ENCODE peak calls at places on chromosomes 5 and 9, in four cellular contexts. N is H9, H is neuronal stem cell, W is H1. P is an unnamed sample.

GRCh38 chr9:89903076-89903475 is 298.3 kb downstream of the GADD45G start:
- DNase-seq in N (peak; percentile 12), H (no peak), W (no peak), P (no peak)

GRCh38 chr5:136080483-136081180 is 51.8 kb downstream of the TGFBI start:
- DNase-seq in N (peak; percentile 87), H (peak; percentile 88), W (peak; percentile 72), P (peak; percentile 90)

GRCh38 chr5:172707285-172708182 is 63.5 kb downstream of the DUSP1 start:
- DNase-seq in N (peak; percentile 81), H (no peak), W (peak; percentile 71), P (peak; percentile 81)

GRCh38 chr5:88944751-88945507 is 61.9 kb upstream of the MEF2C start:
- DNase-seq in N (no peak), H (no peak), W (no peak), P (peak; percentile 85)

GRCh38 chr9:91812191-91812590 is 137.8 kb downstream of the ROR2 start:
- DNase-seq in N (no peak), H (no peak), W (peak; percentile 19), P (no peak)

GRCh38 chr9:134322781-134323241 is 3.4 kb upstream of the RXRA start:
- DNase-seq in N (no peak), H (no peak), W (no peak), P (no peak)

GRCh38 chr9:101342595-101342994 is 42.2 kb downstream of the BAAT start:
- DNase-seq in N (no peak), H (no peak), W (no peak), P (no peak)

GRCh38 chr9:98576354-98576753 is 132.4 kb downstream of the GABBR2 start:
- DNase-seq in N (no peak), H (no peak), W (no peak), P (no peak)

GRCh38 chr5:121758640-121759039 is 93.0 kb upstream of the FTMT start:
- DNase-seq in N (no peak), H (no peak), W (no peak), P (no peak)

GRCh38 chr5:134603059-134603458 is 29.6 kb downstream of the SAR1B start:
- DNase-seq in N (no peak), H (no peak), W (no peak), P (peak; percentile 31)

GRCh38 chr9:129232839-129233568 is 54.9 kb upstream of the IER5L start:
- DNase-seq in N (no peak), H (no peak), W (no peak), P (no peak)

GRCh38 chr5:177595026-177595585 is 3.1 kb downstream of the TMED9 start:
- DNase-seq in N (no peak), H (no peak), W (no peak), P (no peak)

GRCh38 chr5:59584858-59585846 is 308.4 kb downstream of the PDE4D start:
- DNase-seq in N (no peak), H (no peak), W (no peak), P (no peak)

GRCh38 chr9:19116391-19116790 is 10.9 kb downstream of the PLIN2 start:
- DNase-seq in N (no peak), H (no peak), W (no peak), P (peak; percentile 32)

GRCh38 chr9:136590788-136591187 is 44.9 kb upstream of the NOTCH1 start:
- DNase-seq in N (no peak), H (no peak), W (no peak), P (no peak)

GRCh38 chr9:136587145-136587943 is 41.5 kb upstream of the NOTCH1 start:
- DNase-seq in N (peak; percentile 87), H (no peak), W (peak; percentile 85), P (peak; percentile 80)

GRCh38 chr9:136587944-136588662 is 42.3 kb upstream of the NOTCH1 start:
- DNase-seq in N (peak; percentile 94), H (peak; percentile 77), W (peak; percentile 91), P (peak; percentile 53)

GRCh38 chr9:136589766-136590740 is 44.2 kb upstream of the NOTCH1 start:
- DNase-seq in N (no peak), H (no peak), W (no peak), P (no peak)

GRCh38 chr9:136588663-136589464 is 43.0 kb upstream of the NOTCH1 start:
- DNase-seq in N (no peak), H (no peak), W (no peak), P (no peak)
- H2BK12ac ChIP-seq in N (peak overlapping the region; percentile 9), H (peak overlapping the region; percentile 87), W (peak overlapping the region; percentile 92), P (peak overlapping the region; percentile 60)

GRCh38 chr5:142175461-142176142 is 67.0 kb downstream of the NDFIP1 start:
- DNase-seq in N (no peak), H (no peak), W (no peak), P (no peak)

GRCh38 chr5:142171270-142171669 is 62.7 kb downstream of the NDFIP1 start:
- DNase-seq in N (no peak), H (no peak), W (no peak), P (no peak)

GRCh38 chr5:142178651-142179050 is 70.1 kb downstream of the NDFIP1 start:
- DNase-seq in N (no peak), H (no peak), W (no peak), P (no peak)

GRCh38 chr5:142176255-142176654 is 67.7 kb downstream of the NDFIP1 start:
- DNase-seq in N (no peak), H (no peak), W (no peak), P (no peak)

GRCh38 chr5:142175039-142175438 is 66.5 kb downstream of the NDFIP1 start:
- DNase-seq in N (no peak), H (no peak), W (no peak), P (no peak)
- H2BK120ac ChIP-seq in N (no peak overlapping the region), H (no peak overlapping the region), W (peak overlapping the region; percentile 98), P (no peak overlapping the region)

DNA sequence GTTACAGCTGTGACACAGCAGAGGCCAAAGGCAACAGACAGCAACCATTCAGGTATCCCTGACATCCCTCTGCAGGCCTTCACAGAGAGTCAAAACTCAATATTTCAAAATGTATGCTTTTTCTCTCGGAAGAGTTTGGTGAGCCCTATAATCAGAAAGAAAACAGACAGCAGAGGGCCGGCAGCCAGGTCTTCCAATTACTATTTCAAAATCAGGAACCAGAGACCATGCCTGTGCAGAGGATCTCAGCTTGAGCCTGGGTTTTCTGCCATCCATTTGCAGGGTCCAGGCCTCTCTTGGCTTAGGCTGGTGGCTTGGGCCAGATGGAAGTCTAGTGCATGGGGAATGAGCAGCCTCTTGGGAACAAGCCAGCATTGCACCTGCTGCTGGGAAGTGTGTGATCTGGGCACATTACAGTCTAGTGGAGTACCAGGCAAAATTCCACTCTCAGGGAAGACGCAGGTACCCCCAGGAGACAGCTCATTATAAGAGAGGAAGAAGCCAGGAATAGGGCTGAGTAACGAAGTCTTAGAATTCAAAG is 231.3 kb downstream of the ENC1 start:
- DNase-seq in N (no peak), H (no peak), W (no peak), P (no peak)
- H3K14ac ChIP-seq in N (no peak overlapping the region), H (no peak overlapping the region), W (no peak overlapping the region), P (no peak overlapping the region)

GRCh38 chr5:146680846-146681585 is 165.0 kb upstream of the GPR151 start:
- DNase-seq in N (no peak), H (no peak), W (no peak), P (no peak)

GRCh38 chr5:146681586-146681945 is 165.6 kb upstream of the GPR151 start:
- DNase-seq in N (no peak), H (no peak), W (no peak), P (no peak)

GRCh38 chr5:146682899-146683298 is 166.9 kb upstream of the GPR151 start:
- DNase-seq in N (no peak), H (no peak), W (no peak), P (no peak)
- H2BK12ac ChIP-seq in N (no peak overlapping the region), H (no peak overlapping the region), W (no peak overlapping the region), P (no peak overlapping the region)

GRCh38 chr9:108544866-108545265 is 310.9 kb downstream of the ACTL7B start:
- DNase-seq in N (no peak), H (no peak), W (no peak), P (peak; percentile 33)
- H2BK120ac ChIP-seq in N (no peak overlapping the region), H (no peak overlapping the region), W (no peak overlapping the region), P (peak overlapping the region; percentile 21)

GRCh38 chr5:140296289-140296688 is 6.6 kb downstream of the PFDN1 start:
- DNase-seq in N (no peak), H (no peak), W (no peak), P (no peak)

GRCh38 chr5:140295414-140295813 is 7.5 kb downstream of the PFDN1 start:
- DNase-seq in N (no peak), H (no peak), W (no peak), P (peak; percentile 94)

GRCh38 chr5:140294753-140295152 is 8.1 kb downstream of the PFDN1 start:
- DNase-seq in N (no peak), H (no peak), W (no peak), P (no peak)

GRCh38 chr5:140292212-140293040 is 10.5 kb downstream of the PFDN1 start:
- DNase-seq in N (no peak), H (no peak), W (no peak), P (no peak)

GRCh38 chr5:140293091-140293996 is 9.6 kb downstream of the PFDN1 start:
- DNase-seq in N (no peak), H (no peak), W (no peak), P (peak; percentile 59)
- H3K14ac ChIP-seq in N (no peak overlapping the region), H (no peak overlapping the region), W (no peak overlapping the region), P (no peak overlapping the region)